ENCODE peak calls at places on chromosomes 11 and 22, in seven cellular contexts. One of them, this sample, is unnamed.

GRCh38 chr11:66363187-66363601 is 8.4 kb downstream of the SLC29A2 start:
- DNase-seq in neuronal stem cell: no peak
- DNase-seq in activated CD4-positive, CD25-positive, alpha-beta regulatory T cell treated with anti-CD3 and anti-CD28 coated beads, Interleukin-2, amount 50 U/mL, for 72 hours: no peak
- DNase-seq in ACHN: no peak
- DNase-seq in neural progenitor cell: no peak
- DNase-seq in EL: no peak
- DNase-seq in heart right ventricle: peak; percentile 23
- DNase-seq in this sample: no peak

GRCh38 chr11:37449146-37449545 is 851.1 kb upstream of the RAG2 start:
- DNase-seq in neuronal stem cell: peak; percentile 14
- DNase-seq in activated CD4-positive, CD25-positive, alpha-beta regulatory T cell treated with anti-CD3 and anti-CD28 coated beads, Interleukin-2, amount 50 U/mL, for 72 hours: no peak
- DNase-seq in ACHN: peak; percentile 38
- DNase-seq in neural progenitor cell: peak; percentile 62
- DNase-seq in EL: peak; percentile 68
- DNase-seq in heart right ventricle: no peak
- DNase-seq in this sample: no peak

GRCh38 chr11:10496296-10496936 is 41.4 kb downstream of the AMPD3 start:
- DNase-seq in neuronal stem cell: no peak
- DNase-seq in activated CD4-positive, CD25-positive, alpha-beta regulatory T cell treated with anti-CD3 and anti-CD28 coated beads, Interleukin-2, amount 50 U/mL, for 72 hours: no peak
- DNase-seq in ACHN: no peak
- DNase-seq in neural progenitor cell: no peak
- DNase-seq in EL: no peak
- DNase-seq in heart right ventricle: no peak
- DNase-seq in this sample: no peak

GRCh38 chr11:73240190-73240781 is 22.2 kb downstream of the P2RY2 start:
- DNase-seq in neuronal stem cell: no peak
- DNase-seq in activated CD4-positive, CD25-positive, alpha-beta regulatory T cell treated with anti-CD3 and anti-CD28 coated beads, Interleukin-2, amount 50 U/mL, for 72 hours: no peak
- DNase-seq in ACHN: no peak
- DNase-seq in neural progenitor cell: peak; percentile 48
- DNase-seq in EL: peak; percentile 61
- DNase-seq in heart right ventricle: peak; percentile 92
- DNase-seq in this sample: no peak

GRCh38 chr11:1049911-1050580 is 13.5 kb upstream of the MUC6 start:
- DNase-seq in neuronal stem cell: no peak
- DNase-seq in activated CD4-positive, CD25-positive, alpha-beta regulatory T cell treated with anti-CD3 and anti-CD28 coated beads, Interleukin-2, amount 50 U/mL, for 72 hours: peak; percentile 28
- DNase-seq in ACHN: no peak
- DNase-seq in neural progenitor cell: no peak
- DNase-seq in EL: no peak
- DNase-seq in heart right ventricle: no peak
- DNase-seq in this sample: no peak

GRCh38 chr22:26547426-26547825 is 35.2 kb upstream of the TFIP11 start:
- DNase-seq in neuronal stem cell: no peak
- DNase-seq in activated CD4-positive, CD25-positive, alpha-beta regulatory T cell treated with anti-CD3 and anti-CD28 coated beads, Interleukin-2, amount 50 U/mL, for 72 hours: no peak
- DNase-seq in ACHN: no peak
- DNase-seq in neural progenitor cell: no peak
- DNase-seq in EL: peak; percentile 13
- DNase-seq in heart right ventricle: no peak
- DNase-seq in this sample: no peak

GRCh38 chr11:3836903-3837302 is 3.9 kb downstream of the RHOG start:
- DNase-seq in neuronal stem cell: no peak
- DNase-seq in activated CD4-positive, CD25-positive, alpha-beta regulatory T cell treated with anti-CD3 and anti-CD28 coated beads, Interleukin-2, amount 50 U/mL, for 72 hours: no peak
- DNase-seq in ACHN: no peak
- DNase-seq in neural progenitor cell: no peak
- DNase-seq in EL: no peak
- DNase-seq in heart right ventricle: peak; percentile 36
- DNase-seq in this sample: no peak

GRCh38 chr11:72631806-72632731 is 42.2 kb downstream of the PDE2A start:
- DNase-seq in neuronal stem cell: no peak
- DNase-seq in activated CD4-positive, CD25-positive, alpha-beta regulatory T cell treated with anti-CD3 and anti-CD28 coated beads, Interleukin-2, amount 50 U/mL, for 72 hours: no peak
- DNase-seq in ACHN: no peak
- DNase-seq in neural progenitor cell: no peak
- DNase-seq in EL: no peak
- DNase-seq in heart right ventricle: peak; percentile 73
- DNase-seq in this sample: no peak

GRCh38 chr11:108853864-108854263 is 189.0 kb downstream of the DDX10 start:
- DNase-seq in neuronal stem cell: peak; percentile 15
- DNase-seq in activated CD4-positive, CD25-positive, alpha-beta regulatory T cell treated with anti-CD3 and anti-CD28 coated beads, Interleukin-2, amount 50 U/mL, for 72 hours: no peak
- DNase-seq in ACHN: no peak
- DNase-seq in neural progenitor cell: peak; percentile 69
- DNase-seq in EL: no peak
- DNase-seq in heart right ventricle: peak; percentile 17
- DNase-seq in this sample: no peak

GRCh38 chr11:131033151-131033651 is 116.9 kb upstream of the SNX19 start:
- DNase-seq in neuronal stem cell: no peak
- DNase-seq in activated CD4-positive, CD25-positive, alpha-beta regulatory T cell treated with anti-CD3 and anti-CD28 coated beads, Interleukin-2, amount 50 U/mL, for 72 hours: no peak
- DNase-seq in ACHN: peak; percentile 91
- DNase-seq in neural progenitor cell: no peak
- DNase-seq in EL: peak; percentile 97
- DNase-seq in heart right ventricle: no peak
- DNase-seq in this sample: no peak

GRCh38 chr11:100851129-100851528 is 164.0 kb downstream of the ARHGAP42 start:
- DNase-seq in neuronal stem cell: no peak
- DNase-seq in activated CD4-positive, CD25-positive, alpha-beta regulatory T cell treated with anti-CD3 and anti-CD28 coated beads, Interleukin-2, amount 50 U/mL, for 72 hours: no peak
- DNase-seq in ACHN: no peak
- DNase-seq in neural progenitor cell: no peak
- DNase-seq in EL: peak; percentile 56
- DNase-seq in heart right ventricle: no peak
- DNase-seq in this sample: no peak

GRCh38 chr11:35598254-35599125 is 19.8 kb upstream of the FJX1 start:
- DNase-seq in neuronal stem cell: no peak
- DNase-seq in activated CD4-positive, CD25-positive, alpha-beta regulatory T cell treated with anti-CD3 and anti-CD28 coated beads, Interleukin-2, amount 50 U/mL, for 72 hours: no peak
- DNase-seq in ACHN: no peak
- DNase-seq in neural progenitor cell: no peak
- DNase-seq in EL: no peak
- DNase-seq in heart right ventricle: no peak
- DNase-seq in this sample: no peak

GRCh38 chr22:41826001-41826400 is 6.9 kb upstream of the SREBF2 start:
- DNase-seq in neuronal stem cell: no peak
- DNase-seq in activated CD4-positive, CD25-positive, alpha-beta regulatory T cell treated with anti-CD3 and anti-CD28 coated beads, Interleukin-2, amount 50 U/mL, for 72 hours: no peak
- DNase-seq in ACHN: no peak
- DNase-seq in neural progenitor cell: no peak
- DNase-seq in EL: no peak
- DNase-seq in heart right ventricle: no peak
- DNase-seq in this sample: no peak

GRCh38 chr11:2886191-2886894 is 768 bp upstream of the CDKN1C start:
- DNase-seq in neuronal stem cell: peak; percentile 71
- DNase-seq in activated CD4-positive, CD25-positive, alpha-beta regulatory T cell treated with anti-CD3 and anti-CD28 coated beads, Interleukin-2, amount 50 U/mL, for 72 hours: no peak
- DNase-seq in ACHN: no peak
- DNase-seq in neural progenitor cell: peak; percentile 85
- DNase-seq in EL: no peak
- DNase-seq in heart right ventricle: peak; percentile 40
- DNase-seq in this sample: no peak

GRCh38 chr22:24338701-24339451 is 68.2 kb downstream of the SPECC1L start:
- DNase-seq in neuronal stem cell: peak; percentile 1
- DNase-seq in activated CD4-positive, CD25-positive, alpha-beta regulatory T cell treated with anti-CD3 and anti-CD28 coated beads, Interleukin-2, amount 50 U/mL, for 72 hours: no peak
- DNase-seq in ACHN: no peak
- DNase-seq in neural progenitor cell: peak; percentile 30
- DNase-seq in EL: peak; percentile 8
- DNase-seq in heart right ventricle: peak; percentile 24
- DNase-seq in this sample: no peak

GRCh38 chr11:33732176-33732575 is 4.0 kb downstream of the CD59 start:
- DNase-seq in neuronal stem cell: no peak
- DNase-seq in activated CD4-positive, CD25-positive, alpha-beta regulatory T cell treated with anti-CD3 and anti-CD28 coated beads, Interleukin-2, amount 50 U/mL, for 72 hours: no peak
- DNase-seq in ACHN: no peak
- DNase-seq in neural progenitor cell: no peak
- DNase-seq in EL: no peak
- DNase-seq in heart right ventricle: no peak
- DNase-seq in this sample: no peak

GRCh38 chr11:46721286-46721685 is 2.3 kb downstream of the F2 start:
- DNase-seq in neuronal stem cell: no peak
- DNase-seq in activated CD4-positive, CD25-positive, alpha-beta regulatory T cell treated with anti-CD3 and anti-CD28 coated beads, Interleukin-2, amount 50 U/mL, for 72 hours: no peak
- DNase-seq in ACHN: no peak
- DNase-seq in neural progenitor cell: no peak
- DNase-seq in EL: no peak
- DNase-seq in heart right ventricle: no peak
- DNase-seq in this sample: no peak

GRCh38 chr11:122441702-122442092 is 213.8 kb upstream of the UBASH3B start:
- DNase-seq in neuronal stem cell: no peak
- DNase-seq in activated CD4-positive, CD25-positive, alpha-beta regulatory T cell treated with anti-CD3 and anti-CD28 coated beads, Interleukin-2, amount 50 U/mL, for 72 hours: no peak
- DNase-seq in ACHN: no peak
- DNase-seq in neural progenitor cell: no peak
- DNase-seq in EL: no peak
- DNase-seq in heart right ventricle: no peak
- DNase-seq in this sample: no peak

GRCh38 chr11:116615211-116615865 is 157.4 kb downstream of the BUD13 start:
- DNase-seq in neuronal stem cell: no peak
- DNase-seq in activated CD4-positive, CD25-positive, alpha-beta regulatory T cell treated with anti-CD3 and anti-CD28 coated beads, Interleukin-2, amount 50 U/mL, for 72 hours: no peak
- DNase-seq in ACHN: no peak
- DNase-seq in neural progenitor cell: no peak
- DNase-seq in EL: no peak
- DNase-seq in heart right ventricle: no peak
- DNase-seq in this sample: no peak

GRCh38 chr11:68927280-68928107 is 23.8 kb downstream of the IGHMBP2 start:
- DNase-seq in neuronal stem cell: no peak
- DNase-seq in activated CD4-positive, CD25-positive, alpha-beta regulatory T cell treated with anti-CD3 and anti-CD28 coated beads, Interleukin-2, amount 50 U/mL, for 72 hours: no peak
- DNase-seq in ACHN: no peak
- DNase-seq in neural progenitor cell: no peak
- DNase-seq in EL: no peak
- DNase-seq in heart right ventricle: no peak
- DNase-seq in this sample: no peak

GRCh38 chr11:59225017-59225416 is 12.3 kb upstream of the MPEG1 start:
- DNase-seq in neuronal stem cell: no peak
- DNase-seq in activated CD4-positive, CD25-positive, alpha-beta regulatory T cell treated with anti-CD3 and anti-CD28 coated beads, Interleukin-2, amount 50 U/mL, for 72 hours: no peak
- DNase-seq in ACHN: no peak
- DNase-seq in neural progenitor cell: no peak
- DNase-seq in EL: no peak
- DNase-seq in heart right ventricle: no peak
- DNase-seq in this sample: no peak

GRCh38 chr11:26087095-26087935 is 244.6 kb upstream of the ANO3 start:
- DNase-seq in neuronal stem cell: no peak
- DNase-seq in activated CD4-positive, CD25-positive, alpha-beta regulatory T cell treated with anti-CD3 and anti-CD28 coated beads, Interleukin-2, amount 50 U/mL, for 72 hours: no peak
- DNase-seq in ACHN: no peak
- DNase-seq in neural progenitor cell: no peak
- DNase-seq in EL: no peak
- DNase-seq in heart right ventricle: no peak
- DNase-seq in this sample: no peak

GRCh38 chr11:19838994-19839768 is 126.5 kb downstream of the NAV2 start:
- DNase-seq in neuronal stem cell: no peak
- DNase-seq in activated CD4-positive, CD25-positive, alpha-beta regulatory T cell treated with anti-CD3 and anti-CD28 coated beads, Interleukin-2, amount 50 U/mL, for 72 hours: no peak
- DNase-seq in ACHN: peak; percentile 93
- DNase-seq in neural progenitor cell: no peak
- DNase-seq in EL: no peak
- DNase-seq in heart right ventricle: no peak
- DNase-seq in this sample: no peak

GRCh38 chr11:115724709-115725108 is 220.5 kb upstream of the CADM1 start:
- DNase-seq in neuronal stem cell: no peak
- DNase-seq in activated CD4-positive, CD25-positive, alpha-beta regulatory T cell treated with anti-CD3 and anti-CD28 coated beads, Interleukin-2, amount 50 U/mL, for 72 hours: no peak
- DNase-seq in ACHN: no peak
- DNase-seq in neural progenitor cell: no peak
- DNase-seq in EL: peak; percentile 25
- DNase-seq in heart right ventricle: no peak
- DNase-seq in this sample: no peak

GRCh38 chr11:110303414-110303826 is 7.0 kb upstream of the RDX start:
- DNase-seq in neuronal stem cell: no peak
- DNase-seq in activated CD4-positive, CD25-positive, alpha-beta regulatory T cell treated with anti-CD3 and anti-CD28 coated beads, Interleukin-2, amount 50 U/mL, for 72 hours: no peak
- DNase-seq in ACHN: no peak
- DNase-seq in neural progenitor cell: no peak
- DNase-seq in EL: no peak
- DNase-seq in heart right ventricle: no peak
- DNase-seq in this sample: no peak